ENCODE peak calls at places on chromosomes 11 and 22, in four cellular contexts. One of them, this sample, is unnamed.

GRCh38 chr11:65446446-65447277 is 24.1 kb downstream of the NEAT1 start:
- DNase-seq in ovary: no peak
- DNase-seq in tibial artery: no peak
- DNase-seq in HCT116: no peak
- DNase-seq in this sample: no peak

GRCh38 chr11:77698896-77699295 is 61.3 kb upstream of the CLNS1A start:
- DNase-seq in tibial artery: no peak
- DNase-seq in ovary: no peak
- DNase-seq in HCT116: no peak
- DNase-seq in this sample: no peak

GRCh38 chr22:18988958-18989357 is 52.9 kb upstream of the PRODH start:
- DNase-seq in tibial artery: no peak
- DNase-seq in ovary: no peak
- DNase-seq in HCT116: no peak
- DNase-seq in this sample: no peak

GRCh38 chr22:37175414-37176144 is 12.5 kb downstream of the C1QTNF6 start:
- DNase-seq in tibial artery: no peak
- DNase-seq in HCT116: no peak
- DNase-seq in ovary: peak; percentile 35
- DNase-seq in this sample: no peak

GRCh38 chr11:62724171-62724570 is 3.1 kb downstream of the HNRNPUL2 start:
- DNase-seq in HCT116: no peak
- DNase-seq in ovary: no peak
- DNase-seq in tibial artery: no peak
- DNase-seq in this sample: no peak

GRCh38 chr22:50702261-50702671 is 29.6 kb downstream of the SHANK3 start:
- DNase-seq in tibial artery: no peak
- DNase-seq in ovary: no peak
- DNase-seq in HCT116: no peak
- DNase-seq in this sample: no peak

GRCh38 chr22:36197065-36197440 is 4.6 kb downstream of the APOL4 start:
- DNase-seq in ovary: peak; percentile 49
- DNase-seq in HCT116: no peak
- DNase-seq in tibial artery: peak; percentile 62
- DNase-seq in this sample: no peak

GRCh38 chr11:83744620-83745192 is 458.5 kb upstream of the CCDC90B start:
- DNase-seq in ovary: no peak
- DNase-seq in HCT116: no peak
- DNase-seq in tibial artery: no peak
- DNase-seq in this sample: peak; percentile 16

GRCh38 chr11:120830092-120830491 is 193.8 kb upstream of the TBCEL start:
- DNase-seq in ovary: no peak
- DNase-seq in tibial artery: no peak
- DNase-seq in HCT116: no peak
- DNase-seq in this sample: no peak

GRCh38 chr11:113663567-113663966 is 42.5 kb downstream of the TMPRSS5 start:
- DNase-seq in ovary: no peak
- DNase-seq in HCT116: no peak
- DNase-seq in tibial artery: no peak
- DNase-seq in this sample: no peak

GRCh38 chr22:36641902-36642640 is 61.5 kb downstream of the CACNG2 start:
- DNase-seq in tibial artery: no peak
- DNase-seq in ovary: no peak
- DNase-seq in HCT116: no peak
- DNase-seq in this sample: peak; percentile 63

GRCh38 chr22:29225422-29226090 is 19.9 kb downstream of the EMID1 start:
- DNase-seq in HCT116: no peak
- DNase-seq in tibial artery: peak; percentile 65
- DNase-seq in ovary: no peak
- DNase-seq in this sample: no peak

GRCh38 chr11:35360059-35360530 is 59.3 kb downstream of the SLC1A2 start:
- DNase-seq in HCT116: no peak
- DNase-seq in ovary: no peak
- DNase-seq in tibial artery: no peak
- DNase-seq in this sample: no peak

GRCh38 chr11:128039140-128040021 is 548.0 kb downstream of the ETS1 start:
- DNase-seq in tibial artery: peak; percentile 86
- DNase-seq in ovary: no peak
- DNase-seq in HCT116: no peak
- DNase-seq in this sample: peak; percentile 77

GRCh38 chr11:35324981-35325380 is 94.4 kb downstream of the SLC1A2 start:
- DNase-seq in HCT116: no peak
- DNase-seq in ovary: no peak
- DNase-seq in tibial artery: no peak
- DNase-seq in this sample: no peak

GRCh38 chr11:116970485-116971292 is 127.5 kb downstream of the SIK3 start:
- DNase-seq in HCT116: no peak
- DNase-seq in tibial artery: no peak
- DNase-seq in ovary: no peak
- DNase-seq in this sample: no peak

GRCh38 chr11:102762414-102762813 is 18.0 kb downstream of the MMP10 start:
- DNase-seq in tibial artery: no peak
- DNase-seq in HCT116: no peak
- DNase-seq in ovary: no peak
- DNase-seq in this sample: peak; percentile 78

GRCh38 chr11:10592331-10592730 is 23.9 kb upstream of the LYVE1 start:
- DNase-seq in HCT116: peak; percentile 26
- DNase-seq in tibial artery: no peak
- DNase-seq in ovary: no peak
- DNase-seq in this sample: peak; percentile 75

GRCh38 chr11:844693-845644 is 2.3 kb downstream of the TSPAN4 start:
- DNase-seq in ovary: peak; percentile 95
- DNase-seq in tibial artery: peak; percentile 96
- DNase-seq in HCT116: no peak
- DNase-seq in this sample: no peak
- H3K27ac ChIP-seq in ovary: peak overlapping the region; percentile 92
- H3K27ac ChIP-seq in tibial artery: peak overlapping the region; percentile 88
- H3K27ac ChIP-seq in HCT116: peak overlapping the region; percentile 97
- H3K27ac ChIP-seq in this sample: peak overlapping the region; percentile 85

DNA sequence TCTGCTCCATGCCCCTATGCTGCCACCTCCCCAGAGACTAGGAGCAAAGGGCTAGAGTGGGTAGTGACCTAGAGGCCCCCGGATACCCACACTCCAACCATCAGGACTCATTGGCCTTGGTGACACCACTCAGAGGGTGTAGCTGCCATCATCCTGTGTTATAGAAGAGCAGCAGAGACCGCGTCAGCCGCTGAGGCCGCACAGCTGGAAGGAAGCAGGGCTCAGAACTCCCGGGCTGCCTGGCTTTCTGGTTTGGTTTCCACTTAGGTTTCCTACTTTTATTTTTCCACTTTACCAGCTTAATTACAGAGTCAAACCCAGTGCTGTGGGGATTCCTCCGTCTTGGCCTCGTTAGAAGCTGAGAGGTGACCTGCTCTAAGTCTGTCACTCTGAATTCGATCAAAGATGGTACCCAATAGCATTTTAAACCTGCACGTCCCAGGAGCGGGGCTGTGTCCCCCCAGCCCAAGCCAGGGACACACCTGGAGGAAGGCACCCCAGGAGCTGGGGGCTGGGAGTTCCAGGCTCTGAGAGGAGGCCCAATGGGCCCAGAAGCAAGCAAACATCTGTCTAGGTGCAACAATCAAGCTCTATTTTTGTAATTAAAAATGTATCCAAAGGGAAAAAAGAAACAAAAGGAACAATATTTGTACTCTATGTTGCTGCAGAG is 2.1 kb upstream of the CDKN1C start:
- DNase-seq in tibial artery: no peak
- DNase-seq in HCT116: no peak
- DNase-seq in ovary: peak; percentile 46
- DNase-seq in this sample: no peak
- H3K27ac ChIP-seq in tibial artery: peak overlapping the region; percentile 35
- H3K27ac ChIP-seq in HCT116: peak overlapping the region; percentile 10
- H3K27ac ChIP-seq in ovary: peak overlapping the region; percentile 95
- H3K27ac ChIP-seq in this sample: no peak overlapping the region

GRCh38 chr22:48096846-48097665 is 1334.6 kb downstream of the TBC1D22A start:
- DNase-seq in ovary: no peak
- DNase-seq in HCT116: no peak
- DNase-seq in tibial artery: no peak
- DNase-seq in this sample: no peak
- H3K27ac ChIP-seq in ovary: no peak overlapping the region
- H3K27ac ChIP-seq in HCT116: no peak overlapping the region
- H3K27ac ChIP-seq in tibial artery: no peak overlapping the region
- H3K27ac ChIP-seq in this sample: no peak overlapping the region

GRCh38 chr22:24005201-24005600 is at the start of gene GSTT4:
- DNase-seq in tibial artery: no peak
- DNase-seq in HCT116: no peak
- DNase-seq in ovary: no peak
- DNase-seq in this sample: no peak
- H3K27ac ChIP-seq in tibial artery: peak within 1 kb of the TSS; percentile 73
- H3K27ac ChIP-seq in HCT116: no peak within 1 kb of the TSS
- H3K27ac ChIP-seq in ovary: no peak within 1 kb of the TSS
- H3K27ac ChIP-seq in this sample: no peak within 1 kb of the TSS

GRCh38 chr11:26948881-26949280 is 45.0 kb upstream of the FIBIN start:
- DNase-seq in HCT116: no peak
- DNase-seq in ovary: no peak
- DNase-seq in tibial artery: no peak
- DNase-seq in this sample: no peak
- H3K27ac ChIP-seq in HCT116: no peak overlapping the region
- H3K27ac ChIP-seq in ovary: no peak overlapping the region
- H3K27ac ChIP-seq in tibial artery: peak overlapping the region; percentile 58
- H3K27ac ChIP-seq in this sample: peak overlapping the region; percentile 89

GRCh38 chr11:107834995-107835394 is 23.6 kb downstream of the SLC35F2 start:
- DNase-seq in HCT116: no peak
- DNase-seq in tibial artery: no peak
- DNase-seq in ovary: no peak
- DNase-seq in this sample: no peak

GRCh38 chr11:107836811-107837210 is 21.8 kb downstream of the SLC35F2 start:
- DNase-seq in ovary: no peak
- DNase-seq in tibial artery: no peak
- DNase-seq in HCT116: no peak
- DNase-seq in this sample: no peak

GRCh38 chr11:107825875-107826274 is 32.7 kb downstream of the SLC35F2 start:
- DNase-seq in tibial artery: no peak
- DNase-seq in HCT116: no peak
- DNase-seq in ovary: no peak
- DNase-seq in this sample: no peak

GRCh38 chr11:107827041-107827440 is 31.5 kb downstream of the SLC35F2 start:
- DNase-seq in tibial artery: no peak
- DNase-seq in HCT116: no peak
- DNase-seq in ovary: no peak
- DNase-seq in this sample: no peak

DNA sequence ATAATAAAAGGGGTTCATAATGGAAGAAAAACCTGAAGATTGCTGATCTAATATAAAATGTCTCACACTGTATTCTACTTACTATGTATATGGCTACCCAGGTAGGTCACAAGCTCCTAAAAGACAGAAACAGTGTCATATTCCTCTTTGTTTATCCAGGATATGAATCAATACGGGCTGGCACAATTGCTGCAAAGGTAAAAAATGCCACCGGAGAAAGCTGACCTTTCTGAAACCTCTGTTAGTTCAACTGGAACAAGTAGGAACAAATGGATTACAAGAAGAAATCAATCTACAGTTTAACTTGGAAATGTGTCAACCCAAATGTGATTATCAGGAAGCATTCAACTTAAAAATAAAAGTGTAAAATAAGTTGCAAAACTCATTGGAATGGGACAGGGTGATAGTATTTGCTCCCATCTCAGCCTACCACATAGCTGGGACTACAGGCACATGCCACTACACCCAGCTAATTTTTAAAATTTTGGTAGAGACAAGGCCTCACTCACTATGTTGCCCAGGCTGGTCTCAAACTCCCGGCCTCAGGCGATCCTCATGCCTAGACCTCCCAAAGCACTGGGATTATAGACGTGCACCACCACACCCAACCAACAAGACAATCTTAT is 27.6 kb downstream of the SLC35F2 start:
- DNase-seq in tibial artery: no peak
- DNase-seq in ovary: no peak
- DNase-seq in HCT116: no peak
- DNase-seq in this sample: peak; percentile 26
- H3K27ac ChIP-seq in tibial artery: no peak overlapping the region
- H3K27ac ChIP-seq in ovary: no peak overlapping the region
- H3K27ac ChIP-seq in HCT116: peak overlapping the region; percentile 39
- H3K27ac ChIP-seq in this sample: peak overlapping the region; percentile 80

DNA sequence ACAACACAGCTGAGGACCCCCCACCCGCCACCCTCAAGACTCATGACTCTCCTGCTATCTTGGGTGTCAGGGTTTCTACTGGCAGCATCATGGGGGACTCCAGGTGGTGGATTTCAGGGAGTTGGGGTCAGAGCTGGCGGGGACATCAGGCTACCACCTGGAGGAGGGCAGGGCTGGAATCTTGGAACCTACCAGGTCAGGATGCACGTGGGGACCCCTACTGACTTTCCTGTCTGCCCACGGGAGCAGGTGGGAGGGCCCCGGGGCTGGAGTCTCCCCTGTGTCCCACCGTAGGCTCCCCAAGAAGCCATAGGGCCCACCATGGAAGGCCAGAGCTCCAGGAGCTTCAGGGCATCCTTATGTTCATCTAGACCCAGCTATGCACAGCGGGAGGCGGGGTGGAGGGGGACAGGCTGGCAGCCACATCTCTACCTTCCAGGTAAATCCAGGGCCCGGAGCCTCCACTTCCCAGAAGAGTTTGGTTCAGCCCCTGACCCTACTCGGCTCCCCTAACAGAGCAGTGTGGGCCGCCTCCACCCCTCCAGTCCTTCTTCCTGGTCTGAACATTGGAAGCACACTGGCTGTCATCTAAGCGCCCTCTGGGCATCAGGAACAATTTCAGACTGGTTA is 10.0 kb downstream of the SLC37A2 start:
- DNase-seq in HCT116: no peak
- DNase-seq in tibial artery: no peak
- DNase-seq in ovary: peak; percentile 6
- DNase-seq in this sample: no peak
- H3K27ac ChIP-seq in HCT116: no peak overlapping the region
- H3K27ac ChIP-seq in tibial artery: no peak overlapping the region
- H3K27ac ChIP-seq in ovary: no peak overlapping the region
- H3K27ac ChIP-seq in this sample: no peak overlapping the region

GRCh38 chr11:74278721-74279148 is 32.7 kb downstream of the P4HA3 start:
- DNase-seq in HCT116: no peak
- DNase-seq in tibial artery: peak; percentile 81
- DNase-seq in ovary: peak; percentile 81
- DNase-seq in this sample: peak; percentile 41
- H3K27ac ChIP-seq in HCT116: no peak overlapping the region
- H3K27ac ChIP-seq in tibial artery: peak overlapping the region; percentile 43
- H3K27ac ChIP-seq in ovary: peak overlapping the region; percentile 23
- H3K27ac ChIP-seq in this sample: peak overlapping the region; percentile 43

DNA sequence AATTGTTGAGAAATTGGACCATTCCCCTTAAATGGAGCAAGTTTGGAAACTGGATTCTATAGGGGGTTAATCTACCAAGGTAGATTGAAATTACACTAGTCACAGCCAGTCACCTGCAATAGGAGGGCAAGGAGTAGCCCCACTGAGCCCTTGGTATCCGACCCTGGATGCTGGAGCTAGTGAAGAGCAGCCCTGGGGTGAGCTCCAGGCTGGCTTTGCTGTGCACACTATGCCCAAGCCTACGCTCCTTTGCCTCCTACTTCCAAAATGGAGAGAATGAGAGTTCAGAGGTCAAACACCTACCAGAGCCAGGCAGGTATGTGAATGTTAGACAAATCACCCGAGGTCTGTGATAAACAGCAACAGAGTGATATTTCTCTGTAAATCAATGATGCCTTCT is 23.7 kb downstream of the SNU13 start:
- DNase-seq in tibial artery: no peak
- DNase-seq in ovary: no peak
- DNase-seq in HCT116: no peak
- DNase-seq in this sample: no peak
- H3K27ac ChIP-seq in tibial artery: no peak overlapping the region
- H3K27ac ChIP-seq in ovary: no peak overlapping the region
- H3K27ac ChIP-seq in HCT116: peak overlapping the region; percentile 11
- H3K27ac ChIP-seq in this sample: peak overlapping the region; percentile 65